ENCODE peak calls at places on chromosomes 13 and 19, in five cellular contexts. H, X, C, R and O are unnamed samples.
A peak's percentile ranks its signal among the peaks of the same experiment; 100 is the strongest.

GRCh38 chr19:49362926-49363264 is 679 bp upstream of the TEAD2 start:
- DNase-seq in C (no peak), H (no peak), R (peak; percentile 25), X (peak; percentile 68), O (peak; percentile 43)

GRCh38 chr19:53897459-53897858 is 11.6 kb upstream of the CACNG7 start:
- DNase-seq in R (no peak), X (no peak), C (no peak), H (no peak), O (no peak)

GRCh38 chr19:29212614-29213573 is at the start of gene UQCRFS1:
- DNase-seq in R (peak; percentile 98), C (peak; percentile 92), H (peak; percentile 95), X (peak; percentile 97), O (peak; percentile 99)

GRCh38 chr19:10111405-10111811 is at the start of gene P2RY11:
- DNase-seq in C (no peak), H (no peak), R (peak; percentile 73), X (peak; percentile 56), O (no peak)

GRCh38 chr19:2353895-2354592 is 6.0 kb upstream of the TMPRSS9 start:
- DNase-seq in X (no peak), H (no peak), C (no peak), R (no peak), O (no peak)

GRCh38 chr13:43764349-43764748 is 22.4 kb downstream of the ENOX1 start:
- DNase-seq in R (no peak), C (no peak), H (no peak), X (no peak), O (no peak)

GRCh38 chr19:34188388-34188787 is 16.1 kb downstream of the LSM14A start:
- DNase-seq in H (no peak), C (no peak), X (no peak), R (no peak), O (no peak)

GRCh38 chr13:42876810-42877550 is 95.6 kb downstream of the FAM216B start:
- DNase-seq in H (no peak), C (no peak), X (no peak), R (no peak), O (no peak)

GRCh38 chr13:45411226-45411625 is 6.9 kb downstream of the SLC25A30 start:
- DNase-seq in C (no peak), H (no peak), R (no peak), X (no peak), O (no peak)

GRCh38 chr19:4057913-4058695 is 8.6 kb downstream of the ZBTB7A start:
- DNase-seq in R (peak; percentile 66), H (no peak), X (peak; percentile 97), C (no peak), O (peak; percentile 92)

GRCh38 chr13:51797664-51798488 is 6.1 kb downstream of the DHRS12 start:
- DNase-seq in R (peak; percentile 72), H (peak; percentile 51), X (no peak), C (peak; percentile 52), O (no peak)

GRCh38 chr13:110471156-110471832 is 90.2 kb downstream of the RAB20 start:
- DNase-seq in H (no peak), R (no peak), X (peak; percentile 46), C (no peak), O (no peak)

GRCh38 chr13:97540696-97541095 is 106.7 kb downstream of the RAP2A start:
- DNase-seq in R (no peak), C (no peak), X (no peak), H (no peak), O (no peak)

GRCh38 chr13:75219479-75220237 is 262.3 kb downstream of the TBC1D4 start:
- DNase-seq in C (peak; percentile 82), R (peak; percentile 92), H (peak; percentile 69), X (peak; percentile 87), O (peak; percentile 94)

GRCh38 chr13:73138967-73139491 is 80.2 kb downstream of the KLF5 start:
- DNase-seq in C (no peak), H (peak; percentile 80), X (no peak), R (no peak), O (no peak)

GRCh38 chr13:75430618-75431209 is 51.3 kb downstream of the TBC1D4 start:
- DNase-seq in X (no peak), H (no peak), C (no peak), R (no peak), O (no peak)

GRCh38 chr13:20799726-20800416 is 26.1 kb upstream of the EEF1AKMT1 start:
- DNase-seq in C (no peak), R (no peak), H (no peak), X (no peak), O (no peak)

GRCh38 chr13:105048685-105049084 is 1486.8 kb downstream of the EFNB2 start:
- DNase-seq in X (no peak), H (no peak), R (no peak), C (no peak), O (no peak)